ENCODE peak calls at places on chromosomes 13 and 19, in eight cellular contexts. O is caudate nucleus; J is IMR-90; E is activated CD4-positive, alpha-beta memory T cell treated with anti-CD3 and anti-CD28 coated beads, Interleukin-2, amount 10 ng/mL, durations not matched to agents 7 days and 5 days; W is COR-L47; Y is heart right ventricle; N is foreskin fibroblast; K is T-helper 17 cell. V is an unnamed sample.

GRCh38 chr13:21318891-21319532 is 140.1 kb downstream of the ZDHHC20 start:
- DNase-seq in O (no peak), J (no peak), E (no peak), W (no peak), Y (no peak), N (no peak), K (no peak), V (no peak)

GRCh38 chr19:50510121-50510670 is 795 bp downstream of the JOSD2 start:
- DNase-seq in O (peak), J (no peak), E (no peak), W (no peak), Y (no peak), N (no peak), K (no peak), V (no peak)

GRCh38 chr19:46926201-46927071 is 65.6 kb downstream of the ARHGAP35 start:
- DNase-seq in O (peak), J (no peak), E (no peak), W (no peak), Y (no peak), N (no peak), K (no peak), V (no peak)

GRCh38 chr19:13881692-13882418 is 4.9 kb downstream of the NANOS3 start:
- DNase-seq in O (no peak), J (peak), E (peak), W (no peak), Y (peak), N (no peak), K (no peak), V (peak)

GRCh38 chr13:39417131-39417530 is 185.9 kb downstream of the LHFPL6 start:
- DNase-seq in O (no peak), J (no peak), E (no peak), W (peak), Y (no peak), N (no peak), K (no peak), V (peak)

GRCh38 chr13:22789027-22789593 is 391.7 kb upstream of the SGCG start:
- DNase-seq in O (no peak), J (no peak), E (no peak), W (no peak), Y (no peak), N (no peak), K (no peak), V (no peak)

GRCh38 chr13:108306768-108307332 is 37.3 kb downstream of the TNFSF13B start:
- DNase-seq in O (no peak), J (no peak), E (no peak), W (no peak), Y (no peak), N (no peak), K (no peak), V (peak)

GRCh38 chr13:21240586-21240985 is 64.1 kb downstream of the MRPL57 start:
- DNase-seq in O (no peak), J (peak), E (no peak), W (no peak), Y (no peak), N (peak), K (no peak), V (no peak)

GRCh38 chr19:48968179-48968661 is 3.1 kb downstream of the FTL start:
- DNase-seq in O (no peak), J (peak), E (no peak), W (no peak), Y (no peak), N (no peak), K (no peak), V (no peak)

V was measured in OCI-M1.